ENCODE peak calls at places on chromosomes 2 and 18, in four cellular contexts. G is ascending aorta, I is neural crest cell, X is fibroblast of pulmonary artery. Q is an unnamed sample.

GRCh38 chr2:45938649-45939511 is 287.4 kb downstream of the PRKCE start:
- DNase-seq in G (peak; percentile 88), I (no peak), X (peak; percentile 96), Q (peak; percentile 52)

GRCh38 chr2:59770651-59771050 is 782.8 kb downstream of the BCL11A start:
- DNase-seq in I (no peak), G (no peak), X (no peak), Q (no peak)

GRCh38 chr2:220966636-220967035 is 605.5 kb downstream of the EPHA4 start:
- DNase-seq in G (no peak), X (peak; percentile 38), I (no peak), Q (no peak)

GRCh38 chr2:223642496-223642895 is 40.3 kb upstream of the SCG2 start:
- DNase-seq in X (peak; percentile 45), I (no peak), G (no peak), Q (no peak)

GRCh38 chr18:10402876-10403559 is 51.4 kb upstream of the APCDD1 start:
- DNase-seq in X (no peak), I (no peak), G (no peak), Q (no peak)

GRCh38 chr2:55311444-55311870 is 42.4 kb upstream of the MTIF2 start:
- DNase-seq in X (peak; percentile 35), I (no peak), G (no peak), Q (no peak)

GRCh38 chr2:226247289-226248275 is 552.0 kb downstream of the IRS1 start:
- DNase-seq in I (no peak), X (peak; percentile 62), G (no peak), Q (no peak)

GRCh38 chr2:213274143-213274542 is 10.1 kb upstream of the SPAG16 start:
- DNase-seq in X (no peak), I (no peak), G (no peak), Q (no peak)

GRCh38 chr2:14535156-14535555 is 97.4 kb upstream of the LRATD1 start:
- DNase-seq in I (no peak), X (no peak), G (no peak), Q (no peak)

GRCh38 chr2:81767173-81767720 is 1462.7 kb upstream of the LRRTM1 start:
- DNase-seq in I (no peak), X (peak; percentile 3), G (no peak), Q (no peak)

GRCh38 chr2:216350214-216350789 is 22.0 kb downstream of the MARCHF4 start:
- DNase-seq in I (no peak), X (peak; percentile 44), G (no peak), Q (no peak)

GRCh38 chr18:35827275-35827929 is 145.1 kb upstream of the RMP24 start:
- DNase-seq in X (peak; percentile 3), G (no peak), I (no peak), Q (no peak)

GRCh38 chr18:74249181-74249968 is 42.4 kb downstream of the CYB5A start:
- DNase-seq in I (no peak), G (no peak), X (peak; percentile 93), Q (no peak)

GRCh38 chr2:105868060-105868459 is 123.3 kb downstream of the NCK2 start:
- DNase-seq in G (no peak), X (no peak), I (no peak), Q (no peak)

GRCh38 chr2:24274809-24275208 is 85.5 kb downstream of the ITSN2 start:
- DNase-seq in I (no peak), G (no peak), X (no peak), Q (no peak)

GRCh38 chr2:96315400-96316071 is 9.6 kb upstream of the ITPRIPL1 start:
- DNase-seq in I (no peak), X (peak; percentile 81), G (no peak), Q (no peak)

GRCh38 chr2:101253013-101253712 is 477 bp downstream of the CNOT11 start:
- DNase-seq in I (no peak), G (peak; percentile 79), X (peak; percentile 56), Q (peak; percentile 26)

GRCh38 chr2:8431446-8432125 is 250.3 kb upstream of the ID2 start:
- DNase-seq in X (peak; percentile 32), I (no peak), G (peak; percentile 19), Q (no peak)

GRCh38 chr2:34734042-34734441 is 1134.9 kb upstream of the FAM98A start:
- DNase-seq in X (no peak), G (no peak), I (no peak), Q (no peak)

GRCh38 chr18:58908006-58908405 is 43.3 kb downstream of the ZNF532 start:
- DNase-seq in G (no peak), X (no peak), I (no peak), Q (no peak)

GRCh38 chr18:37238271-37238670 is 327.3 kb downstream of the CELF4 start:
- DNase-seq in G (no peak), X (no peak), I (no peak), Q (no peak)

GRCh38 chr2:160561551-160562280 is 68.1 kb upstream of the RBMS1 start:
- DNase-seq in G (no peak), I (no peak), X (peak; percentile 80), Q (no peak)

GRCh38 chr2:134855709-134856108 is 17.3 kb downstream of the ACMSD start:
- DNase-seq in G (no peak), X (no peak), I (no peak), Q (no peak)

GRCh38 chr18:62751341-62751821 is 36.0 kb downstream of the PHLPP1 start:
- DNase-seq in X (peak; percentile 64), I (peak; percentile 33), G (no peak), Q (no peak)

GRCh38 chr2:99787011-99787410 is 297.2 kb upstream of the REV1 start:
- DNase-seq in G (no peak), X (no peak), I (no peak), Q (no peak)

GRCh38 chr2:229081411-229081810 is 189.7 kb downstream of the PID1 start:
- DNase-seq in I (no peak), X (no peak), G (no peak), Q (no peak)

GRCh38 chr2:44793322-44793870 is 148.1 kb upstream of the SIX3 start:
- DNase-seq in X (peak; percentile 57), I (no peak), G (no peak), Q (no peak)

GRCh38 chr2:102451968-102452367 is 21.1 kb upstream of the SLC9A4 start:
- DNase-seq in X (no peak), I (no peak), G (no peak), Q (no peak)

GRCh38 chr18:5197032-5197434 is at the start of gene AKAIN1:
- DNase-seq in I (peak; percentile 65), G (no peak), X (peak; percentile 36), Q (no peak)

GRCh38 chr18:66999003-66999402 is 395.1 kb upstream of the CDH19 start:
- DNase-seq in G (no peak), X (no peak), I (no peak), Q (no peak)

GRCh38 chr18:54228364-54228763 is 3.9 kb upstream of the MBD2 start:
- DNase-seq in I (no peak), G (no peak), X (no peak), Q (no peak)

GRCh38 chr18:29096380-29096779 is 919.5 kb upstream of the CDH2 start:
- DNase-seq in G (no peak), X (no peak), I (no peak), Q (no peak)

GRCh38 chr2:72619622-72620021 is 206.2 kb downstream of the EXOC6B start:
- DNase-seq in I (no peak), G (no peak), X (no peak), Q (no peak)

GRCh38 chr2:144424559-144425240 is 95.2 kb downstream of the ZEB2 start:
- DNase-seq in I (no peak), G (no peak), X (no peak), Q (no peak)

DNA sequence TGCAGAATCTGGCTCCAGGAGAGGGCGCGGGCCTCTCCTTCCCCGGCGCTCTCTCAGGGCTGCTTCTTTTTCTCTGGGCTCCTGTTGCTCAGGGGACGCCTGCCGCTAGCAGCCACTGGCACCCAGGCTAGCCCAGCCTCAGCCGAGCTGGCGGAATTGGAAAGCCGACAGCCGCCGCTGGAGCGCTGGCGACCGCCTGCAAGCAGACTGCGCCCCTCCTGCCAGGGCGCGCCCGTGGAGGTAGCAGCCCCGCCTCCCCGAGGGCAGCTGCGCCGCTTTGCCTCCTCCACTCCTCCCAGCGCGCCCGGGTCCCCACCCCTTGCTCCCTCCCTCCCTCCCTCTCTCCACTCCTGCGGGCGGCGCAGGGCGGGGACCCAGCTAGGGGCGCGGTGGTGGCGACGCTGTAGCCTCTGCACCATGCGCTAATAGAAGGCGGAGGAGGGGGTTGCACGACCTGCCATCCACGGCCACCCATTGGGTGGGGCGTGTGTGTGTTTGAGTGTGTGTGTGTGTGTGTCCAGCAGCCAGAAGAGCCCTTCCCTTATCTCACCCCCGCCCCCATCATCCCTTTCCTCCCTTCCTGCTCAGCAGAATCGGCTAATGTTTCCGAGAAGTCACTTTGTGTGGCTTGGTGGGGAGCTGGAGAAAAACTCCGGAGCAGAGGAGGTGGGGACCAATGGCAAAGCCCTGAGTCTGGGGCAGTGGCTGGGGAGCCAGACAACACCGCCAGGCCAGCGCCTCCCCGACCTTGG is at the start of gene SCN9A:
- DNase-seq in X (peak; percentile 75), G (peak; percentile 77), I (peak; percentile 68), Q (peak; percentile 2)
- TF ChIP-seq CTCF in X (no peak), G (no peak), I (peak; percentile 31), Q (no peak)

GRCh38 chr2:170521299-170521698 is 193.8 kb upstream of the SP5 start:
- DNase-seq in G (no peak), I (no peak), X (no peak), Q (no peak)

GRCh38 chr2:170524828-170525565 is 190.1 kb upstream of the SP5 start:
- DNase-seq in G (no peak), I (no peak), X (no peak), Q (no peak)

GRCh38 chr2:170518911-170519310 is 196.2 kb upstream of the SP5 start:
- DNase-seq in G (no peak), X (no peak), I (no peak), Q (no peak)

GRCh38 chr2:170525566-170525900 is 189.6 kb upstream of the SP5 start:
- DNase-seq in G (peak; percentile 94), X (peak; percentile 93), I (no peak), Q (peak; percentile 76)

DNA sequence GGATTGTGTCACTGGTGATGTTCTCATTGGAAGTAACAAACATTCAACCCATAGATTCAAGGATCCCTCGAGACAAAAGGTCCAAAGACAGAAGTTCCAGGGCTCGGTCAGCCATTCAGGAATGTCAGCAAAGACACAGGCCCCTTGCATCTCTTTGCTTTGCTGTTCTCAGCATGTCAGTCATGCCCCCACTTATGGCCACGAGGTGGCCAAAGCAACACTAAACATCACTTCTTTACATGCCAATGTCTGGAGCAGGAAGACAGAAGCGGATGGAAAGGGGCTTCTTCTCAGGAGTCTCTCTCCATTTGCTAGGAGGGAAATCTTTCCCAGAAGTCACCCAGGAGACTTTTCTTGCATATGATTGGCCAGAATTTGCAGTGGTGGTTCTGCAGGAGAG is 191.6 kb upstream of the SP5 start:
- DNase-seq in X (no peak), G (no peak), I (no peak), Q (no peak)
- TF ChIP-seq CTCF in X (no peak), G (no peak), I (no peak), Q (no peak)

DNA sequence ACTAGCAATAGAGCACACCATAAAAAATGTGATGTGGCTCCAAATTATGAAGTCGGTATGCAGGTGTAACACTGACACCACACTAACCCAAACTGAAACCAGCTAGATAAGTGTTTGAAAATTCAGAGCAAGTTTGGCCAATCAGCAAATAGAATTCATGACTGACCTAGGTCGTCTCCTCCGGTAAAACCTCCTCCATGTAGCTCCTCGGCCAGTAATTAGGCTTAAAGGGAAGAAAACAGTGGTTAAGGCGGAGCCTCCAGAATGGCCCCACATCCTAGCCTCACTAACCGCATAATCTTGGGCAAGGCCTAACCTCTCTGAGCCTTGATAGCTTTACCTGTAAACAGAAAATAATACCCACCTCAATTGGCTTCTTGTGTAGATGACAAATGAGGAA is 30.1 kb downstream of the C1D start:
- DNase-seq in X (no peak), G (no peak), I (no peak), Q (no peak)
- TF ChIP-seq CTCF in X (no peak), G (no peak), I (no peak), Q (no peak)

GRCh38 chr2:37263839-37264238 is 32.4 kb downstream of the NDUFAF7 start:
- DNase-seq in X (no peak), G (no peak), I (no peak), Q (no peak)
- TF ChIP-seq CTCF in X (no peak), G (no peak), I (no peak), Q (no peak)

GRCh38 chr2:162579169-162579568 is 235.2 kb downstream of the GCA start:
- DNase-seq in X (no peak), G (no peak), I (no peak), Q (no peak)
- TF ChIP-seq CTCF in X (no peak), G (no peak), I (no peak), Q (no peak)